ENCODE peak calls at places on chromosomes 6 and 20, in seven cellular contexts. J, C, Q, Y, I, N and O are unnamed samples.

GRCh38 chr6:75124983-75125382 is 80.9 kb downstream of the COL12A1 start:
- DNase-seq in I (no peak), N (no peak), Q (no peak), Y (no peak), C (no peak), J (no peak), O (no peak)

GRCh38 chr20:51678041-51678697 is 90.0 kb downstream of the ATP9A start:
- DNase-seq in N (peak; percentile 50), C (no peak), J (peak; percentile 83), Y (no peak), Q (no peak), I (peak; percentile 67), O (no peak)

GRCh38 chr6:82882363-82883033 is 183.1 kb downstream of the UBE3D start:
- DNase-seq in Y (no peak), Q (no peak), J (no peak), I (no peak), N (no peak), C (no peak), O (no peak)

GRCh38 chr20:37581246-37581645 is 53.6 kb upstream of the BLCAP start:
- DNase-seq in J (no peak), N (no peak), C (no peak), I (no peak), Q (no peak), Y (no peak), O (no peak)

GRCh38 chr6:11317885-11318771 is 85.7 kb upstream of the NEDD9 start:
- DNase-seq in C (no peak), Y (no peak), Q (peak; percentile 56), N (peak; percentile 86), I (no peak), J (no peak), O (no peak)

GRCh38 chr20:31713312-31714049 is 9.2 kb downstream of the BCL2L1 start:
- DNase-seq in N (peak; percentile 91), C (peak; percentile 29), J (no peak), I (no peak), Q (no peak), Y (no peak), O (no peak)

GRCh38 chr6:134240664-134241431 is 77.1 kb downstream of the SGK1 start:
- DNase-seq in C (peak; percentile 93), Q (peak; percentile 71), N (no peak), Y (peak; percentile 43), J (no peak), I (no peak), O (no peak)

GRCh38 chr6:139962663-139963314 is 588.3 kb upstream of the CITED2 start:
- DNase-seq in N (no peak), Q (no peak), I (no peak), C (no peak), J (no peak), Y (no peak), O (no peak)